ENCODE peak calls at places on chromosome 2, in eight cellular contexts. G is A549, I is K562, U is tibial nerve, O is H1, H is ovary, V is suprapubic skin, W is sigmoid colon. C is an unnamed sample.
A peak's percentile ranks its signal among the peaks of the same experiment; 100 is the strongest.

GRCh38 chr2:221915926-221916325 is 343.8 kb upstream of the EPHA4 start:
- DNase-seq in G (no peak), I (no peak), U (no peak), O (no peak), H (no peak), V (no peak), W (no peak), C (no peak)

GRCh38 chr2:237575869-237576862 is 9.8 kb downstream of the PRLH start:
- DNase-seq in G (no peak), I (no peak), U (no peak), O (no peak), H (no peak), V (no peak), W (no peak), C (no peak)

GRCh38 chr2:41414486-41415230 is 633.2 kb upstream of the PKDCC start:
- DNase-seq in G (peak; percentile 3), I (peak; percentile 16), U (no peak), O (peak; percentile 1), H (no peak), V (no peak), W (no peak), C (no peak)

GRCh38 chr2:96342085-96342484 is 6.5 kb downstream of the NCAPH start:
- DNase-seq in G (peak; percentile 56), I (peak; percentile 44), U (no peak), O (no peak), H (no peak), V (no peak), W (no peak), C (no peak)

GRCh38 chr2:212905640-212906201 is 245.7 kb downstream of the IKZF2 start:
- DNase-seq in G (no peak), I (no peak), U (no peak), O (no peak), H (no peak), V (no peak), W (no peak), C (no peak)

GRCh38 chr2:185896090-185896693 is 157.6 kb downstream of the FSIP2 start:
- DNase-seq in G (no peak), I (no peak), U (no peak), O (no peak), H (no peak), V (no peak), W (no peak), C (no peak)

GRCh38 chr2:170568511-170568910 is 146.6 kb upstream of the SP5 start:
- DNase-seq in G (no peak), I (no peak), U (no peak), O (no peak), H (no peak), V (no peak), W (no peak), C (no peak)

GRCh38 chr2:8133331-8133730 is 548.5 kb upstream of the ID2 start:
- DNase-seq in G (no peak), I (peak; percentile 5), U (no peak), O (no peak), H (no peak), V (no peak), W (no peak), C (no peak)

GRCh38 chr2:38600242-38600891 is 2.4 kb downstream of the HNRNPLL start:
- DNase-seq in G (no peak), I (peak; percentile 75), U (no peak), O (no peak), H (no peak), V (no peak), W (no peak), C (no peak)

GRCh38 chr2:61670591-61671503 is 132.7 kb upstream of the XPO1 start:
- DNase-seq in G (peak; percentile 42), I (peak; percentile 23), U (no peak), O (no peak), H (no peak), V (no peak), W (peak; percentile 79), C (peak; percentile 63)

GRCh38 chr2:46306320-46306719 is 9.1 kb downstream of the EPAS1 start:
- DNase-seq in G (no peak), I (no peak), U (no peak), O (no peak), H (no peak), V (no peak), W (no peak), C (no peak)

GRCh38 chr2:118168606-118169005 is 80.3 kb downstream of the INSIG2 start:
- DNase-seq in G (no peak), I (no peak), U (no peak), O (no peak), H (no peak), V (no peak), W (no peak), C (no peak)

GRCh38 chr2:173048901-173049661 is 26.6 kb upstream of the MAP3K20 start:
- DNase-seq in G (peak; percentile 71), I (peak; percentile 37), U (peak; percentile 68), O (no peak), H (peak; percentile 78), V (no peak), W (peak; percentile 94), C (peak; percentile 63)

GRCh38 chr2:174503161-174503809 is 16.5 kb upstream of the GPR155 start:
- DNase-seq in G (no peak), I (no peak), U (no peak), O (no peak), H (no peak), V (no peak), W (no peak), C (no peak)

GRCh38 chr2:16861154-16861929 is 195.7 kb upstream of the CYRIA start:
- DNase-seq in G (no peak), I (no peak), U (no peak), O (no peak), H (no peak), V (no peak), W (no peak), C (no peak)

GRCh38 chr2:170530284-170530745 is 184.8 kb upstream of the SP5 start:
- DNase-seq in G (peak; percentile 8), I (peak; percentile 30), U (peak; percentile 81), O (no peak), H (peak; percentile 93), V (peak; percentile 89), W (peak; percentile 96), C (peak; percentile 93)

GRCh38 chr2:204354442-204354856 is 190.8 kb upstream of the PARD3B start:
- DNase-seq in G (no peak), I (peak; percentile 53), U (no peak), O (no peak), H (no peak), V (no peak), W (no peak), C (no peak)

GRCh38 chr2:158735822-158736580 is 59.1 kb upstream of the DAPL1 start:
- DNase-seq in G (no peak), I (no peak), U (no peak), O (no peak), H (no peak), V (no peak), W (no peak), C (no peak)

DNA sequence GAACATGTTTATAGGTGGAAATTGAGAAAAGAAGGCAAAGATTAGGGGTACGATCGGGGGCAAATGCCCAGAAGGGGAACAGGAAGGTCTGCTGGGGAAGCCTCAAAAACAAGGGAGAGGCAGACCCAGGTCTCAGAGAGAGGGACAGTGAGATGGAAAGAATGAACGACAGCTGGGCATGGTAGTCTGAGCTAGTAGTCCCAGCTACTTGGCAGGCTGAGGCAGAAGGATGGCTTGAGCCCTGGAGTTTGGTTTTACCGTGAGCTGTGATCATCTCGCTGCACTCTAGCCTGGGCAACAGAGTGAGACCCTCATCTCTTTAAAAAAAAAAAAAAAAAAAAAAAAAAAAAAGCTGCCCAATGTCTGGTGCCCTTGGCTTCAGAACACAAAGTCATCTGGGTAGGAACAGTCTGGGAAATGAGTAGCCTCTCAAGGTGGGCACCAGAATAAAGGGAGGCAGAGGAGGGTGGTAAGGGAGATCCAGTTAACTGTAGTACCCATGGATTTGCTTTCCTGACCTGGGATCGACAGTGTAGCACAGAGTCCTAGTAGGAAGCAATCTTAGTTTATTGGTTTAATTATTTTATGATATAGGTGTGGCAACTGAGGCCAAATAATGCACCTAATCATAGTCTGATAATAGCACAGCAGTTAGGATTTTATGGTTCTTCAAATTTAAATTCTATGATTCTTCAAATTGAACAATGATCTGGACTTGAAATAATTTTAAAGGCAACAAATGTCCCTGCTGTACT is 3.5 kb downstream of the RRM2 start:
- DNase-seq in G (no peak), I (no peak), U (no peak), O (no peak), H (no peak), V (peak; percentile 18), W (no peak), C (no peak)
- TF ChIP-seq POLR2A in G (no peak), I (peak; percentile 66), U (no peak), O (no peak), H (no peak), V (no peak), W (no peak), C (no peak)

DNA sequence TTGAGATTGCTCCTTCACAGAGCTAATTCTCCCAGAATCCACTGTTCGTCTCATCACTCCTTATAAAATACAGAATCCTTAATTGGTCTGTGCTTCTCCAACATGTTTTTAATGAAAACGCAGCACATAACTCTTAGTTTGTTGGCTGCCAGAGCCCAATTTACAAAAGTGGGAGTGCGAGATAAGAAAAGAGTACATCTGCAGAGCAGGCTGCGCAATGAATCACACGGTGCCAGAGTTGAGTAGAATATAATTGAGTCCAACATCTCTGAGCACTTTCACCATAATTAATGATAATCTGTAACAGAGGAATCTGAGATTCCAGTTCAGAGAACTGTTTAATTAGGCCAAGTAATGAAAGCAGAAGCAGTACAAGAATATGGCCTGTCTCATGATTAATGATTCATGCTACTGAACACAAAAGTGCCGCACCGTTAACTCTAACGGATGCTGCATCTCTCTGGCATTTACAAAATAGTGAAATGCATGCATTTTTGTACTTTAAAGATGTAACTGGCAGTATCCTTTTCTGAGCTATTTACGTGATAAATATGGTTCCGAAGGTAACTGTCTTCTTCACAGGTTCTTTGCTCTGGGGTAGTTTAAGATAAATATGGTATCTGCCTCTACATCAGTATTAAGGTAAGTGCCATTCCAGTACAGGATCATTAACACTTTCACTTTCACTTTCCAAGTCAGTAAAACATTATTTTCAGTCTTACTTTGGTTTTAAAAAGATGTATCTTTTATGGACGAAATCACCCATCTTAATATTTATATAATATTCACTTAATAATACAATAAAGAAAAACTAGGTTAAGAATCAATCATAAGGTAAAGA is 785.6 kb downstream of the NR4A2 start:
- DNase-seq in G (no peak), I (peak; percentile 9), U (no peak), O (no peak), H (no peak), V (no peak), W (no peak), C (no peak)
- H3K4me3 ChIP-seq in G (no peak overlapping the region), I (no peak overlapping the region), U (peak overlapping the region; percentile 8), O (no peak overlapping the region), H (peak overlapping the region; percentile 16), V (peak overlapping the region; percentile 1), W (peak overlapping the region; percentile 1), C (no peak overlapping the region)

GRCh38 chr2:64313311-64313710 is 140.7 kb upstream of the LGALSL start:
- DNase-seq in G (no peak), I (no peak), U (no peak), O (no peak), H (no peak), V (no peak), W (no peak), C (no peak)
- TF ChIP-seq EP300 in G (no peak), I (no peak), U (no peak), O (no peak), H (no peak), V (no peak), W (no peak), C (no peak)

DNA sequence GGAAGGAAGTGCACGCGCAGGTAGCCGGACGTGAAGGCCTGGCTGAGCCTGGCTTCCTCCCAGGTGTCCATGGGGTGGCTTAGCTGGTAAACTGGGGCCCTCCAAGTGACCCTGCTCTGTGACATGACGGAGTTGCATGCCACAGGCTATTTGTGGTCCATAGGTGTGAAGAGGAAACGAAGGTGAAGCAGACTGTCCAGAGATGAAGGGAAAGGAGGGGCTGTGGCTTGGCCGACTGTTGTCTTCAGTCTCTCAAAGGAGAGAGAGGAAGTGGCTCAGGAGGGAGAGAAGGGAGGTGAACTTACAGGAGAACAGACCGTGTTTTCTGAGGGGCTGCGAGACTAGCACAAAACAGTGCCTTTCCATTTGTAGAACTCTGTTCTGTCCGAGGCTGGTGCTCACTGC is 19.3 kb downstream of the INPP5D start:
- DNase-seq in G (no peak), I (no peak), U (no peak), O (no peak), H (no peak), V (peak; percentile 71), W (no peak), C (no peak)
- TF ChIP-seq POLR2A in G (no peak), I (no peak), U (no peak), O (no peak), H (no peak), V (no peak), W (no peak), C (no peak)